ENCODE peak calls at places on chromosomes 5 and 9, in four cellular contexts. P is SK-N-SH, C is GM12878, K is K562. T is an unnamed sample.

GRCh38 chr5:10595678-10596309 is 31.9 kb downstream of the ANKRD33B start:
- DNase-seq in K (peak; percentile 74), P (no peak), C (no peak), T (peak; percentile 24)

GRCh38 chr9:137267933-137268355 is 9.6 kb upstream of the TOR4A start:
- DNase-seq in P (no peak), C (peak; percentile 60), K (peak; percentile 42), T (no peak)

GRCh38 chr5:44638286-44638869 is 170.4 kb upstream of the MRPS30 start:
- DNase-seq in C (no peak), P (no peak), K (no peak), T (no peak)

GRCh38 chr9:129026442-129027223 is 1.5 kb downstream of the SH3GLB2 start:
- DNase-seq in P (peak; percentile 91), C (no peak), K (peak; percentile 55), T (peak; percentile 20)

GRCh38 chr9:133880851-133881634 is 111.1 kb downstream of the VAV2 start:
- DNase-seq in K (no peak), P (peak; percentile 62), C (no peak), T (no peak)

GRCh38 chr5:33994845-33995244 is 10.4 kb upstream of the SLC45A2 start:
- DNase-seq in P (no peak), K (no peak), C (no peak), T (no peak)

GRCh38 chr9:107033974-107034373 is 171.0 kb downstream of the ZNF462 start:
- DNase-seq in C (peak; percentile 50), P (no peak), K (no peak), T (no peak)

GRCh38 chr5:39501403-39501802 is 76.6 kb upstream of the DAB2 start:
- DNase-seq in K (no peak), C (no peak), P (no peak), T (no peak)

GRCh38 chr5:34789021-34789531 is 49.9 kb upstream of the TTC23L start:
- DNase-seq in K (peak; percentile 16), C (no peak), P (no peak), T (no peak)

GRCh38 chr5:155700333-155700732 is 626.6 kb upstream of the SGCD start:
- DNase-seq in C (no peak), K (peak; percentile 0), P (no peak), T (no peak)

GRCh38 chr5:141330299-141331080 is at the start of gene PCDHGA1:
- DNase-seq in P (peak; percentile 35), K (peak; percentile 45), C (no peak), T (peak; percentile 51)

GRCh38 chr5:141322261-141322660 is 1.7 kb upstream of the TAF7 start:
- DNase-seq in K (no peak), C (no peak), P (no peak), T (no peak)

GRCh38 chr5:141320225-141321169 is at the start of gene TAF7:
- DNase-seq in C (peak; percentile 72), K (peak; percentile 95), P (peak; percentile 94), T (peak; percentile 89)

GRCh38 chr5:141328231-141328630 is 2.1 kb upstream of the PCDHGA1 start:
- DNase-seq in C (no peak), P (no peak), K (no peak), T (no peak)

GRCh38 chr5:141326088-141326854 is 4.0 kb upstream of the PCDHGA1 start:
- DNase-seq in C (no peak), K (peak; percentile 86), P (peak; percentile 74), T (peak; percentile 58)
- TF ChIP-seq NFIC in C (no peak), K (peak; percentile 1), P (no peak), T (no peak)

GRCh38 chr5:53453898-53454837 is 26.3 kb upstream of the FST start:
- DNase-seq in C (no peak), K (no peak), P (no peak), T (peak; percentile 55)
- TF ChIP-seq RAD21 in C (no peak), K (no peak), P (no peak), T (no peak)

DNA sequence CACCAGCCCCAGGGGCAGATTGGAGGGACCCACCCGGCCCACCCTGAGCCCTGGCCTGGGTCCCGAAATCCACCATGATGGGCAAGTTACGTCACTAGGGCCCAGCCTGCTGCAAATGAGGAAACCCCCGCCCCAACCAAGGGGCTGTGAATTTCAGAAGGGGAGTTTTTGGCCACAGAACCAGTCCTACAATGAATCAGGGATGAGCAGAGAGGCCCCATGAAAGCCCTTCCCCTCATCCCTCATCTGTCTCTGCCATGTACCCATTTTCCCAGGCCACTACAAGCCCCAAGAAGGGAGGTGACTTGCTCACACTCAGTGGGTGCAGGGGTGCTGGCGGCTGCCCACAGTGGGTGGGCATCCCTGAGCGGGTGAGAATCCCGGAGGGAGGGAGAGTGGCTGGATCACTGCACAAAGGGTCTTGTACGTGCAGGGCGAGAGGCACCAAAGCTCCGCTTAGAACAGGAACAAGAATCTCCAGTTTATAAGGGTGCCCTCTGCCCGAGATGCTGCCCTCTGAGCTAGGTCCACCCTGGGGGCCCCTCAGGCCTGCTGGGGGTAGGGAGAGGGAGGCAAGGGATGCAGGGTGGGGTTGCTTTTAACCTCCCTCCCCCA is 10.4 kb upstream of the TCF7 start:
- DNase-seq in C (no peak), K (no peak), P (no peak), T (no peak)
- TF ChIP-seq NFIC in C (no peak), K (no peak), P (no peak), T (no peak)

GRCh38 chr9:84481819-84482218 is 141.3 kb upstream of the SLC28A3 start:
- DNase-seq in C (no peak), K (no peak), P (no peak), T (no peak)

GRCh38 chr9:84480071-84480470 is 139.5 kb upstream of the SLC28A3 start:
- DNase-seq in C (no peak), P (no peak), K (no peak), T (no peak)

DNA sequence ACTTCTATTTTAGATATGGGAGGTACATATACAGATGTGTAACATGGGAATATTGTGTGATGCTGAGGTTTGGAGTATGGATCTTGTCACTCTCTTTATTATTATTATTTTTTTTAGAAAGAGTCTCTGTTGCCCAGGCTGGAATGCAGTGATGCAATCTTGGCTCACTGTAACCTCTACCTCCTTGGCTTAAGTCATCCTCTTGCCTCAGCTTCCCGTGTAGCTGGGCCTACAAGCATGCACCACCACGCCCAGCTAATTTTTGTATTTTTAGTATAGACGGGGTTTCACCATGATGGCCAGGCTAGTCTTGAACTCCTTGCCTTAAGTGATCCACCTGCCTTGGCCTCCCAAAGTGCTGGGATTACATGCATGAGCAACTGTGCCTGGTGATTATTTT is 138.4 kb upstream of the SLC28A3 start:
- DNase-seq in P (no peak), K (no peak), C (no peak), T (no peak)
- TF ChIP-seq RAD21 in P (no peak), K (no peak), C (no peak), T (no peak)

T was measured in HepG2.